ENCODE peak calls at places on chromosomes 7 and 10, in seven cellular contexts. One of them, this sample, is unnamed.

GRCh38 chr7:69457912-69458491 is 140.3 kb upstream of the AUTS2 start:
- DNase-seq in nucleus accumbens: no peak
- DNase-seq in GM12865: no peak
- DNase-seq in T follicular helper cell: no peak
- DNase-seq in T-helper 2 cell: no peak
- DNase-seq in hippocampal formation: no peak
- DNase-seq in GM12891: no peak
- DNase-seq in this sample: peak

GRCh38 chr7:1950623-1951523 is 280.8 kb downstream of the ELFN1 start:
- DNase-seq in nucleus accumbens: no peak
- DNase-seq in GM12865: no peak
- DNase-seq in T follicular helper cell: no peak
- DNase-seq in T-helper 2 cell: no peak
- DNase-seq in hippocampal formation: no peak
- DNase-seq in GM12891: no peak
- DNase-seq in this sample: no peak

GRCh38 chr10:122850705-122851640 is 5.3 kb upstream of the CUZD1 start:
- DNase-seq in nucleus accumbens: no peak
- DNase-seq in GM12865: no peak
- DNase-seq in T follicular helper cell: no peak
- DNase-seq in T-helper 2 cell: no peak
- DNase-seq in hippocampal formation: no peak
- DNase-seq in GM12891: no peak
- DNase-seq in this sample: no peak

GRCh38 chr10:131806646-131807317 is 94.0 kb upstream of the PPP2R2D start:
- DNase-seq in nucleus accumbens: no peak
- DNase-seq in GM12865: no peak
- DNase-seq in T follicular helper cell: no peak
- DNase-seq in T-helper 2 cell: no peak
- DNase-seq in hippocampal formation: no peak
- DNase-seq in GM12891: no peak
- DNase-seq in this sample: no peak

GRCh38 chr10:120782336-120782735 is 68.8 kb upstream of the WDR11 start:
- DNase-seq in nucleus accumbens: no peak
- DNase-seq in GM12865: no peak
- DNase-seq in T follicular helper cell: no peak
- DNase-seq in T-helper 2 cell: no peak
- DNase-seq in hippocampal formation: no peak
- DNase-seq in GM12891: no peak
- DNase-seq in this sample: no peak

GRCh38 chr7:67478066-67478465 is 481.4 kb downstream of the TYW1 start:
- DNase-seq in nucleus accumbens: no peak
- DNase-seq in GM12865: no peak
- DNase-seq in T follicular helper cell: no peak
- DNase-seq in T-helper 2 cell: no peak
- DNase-seq in hippocampal formation: no peak
- DNase-seq in GM12891: no peak
- DNase-seq in this sample: no peak

GRCh38 chr7:12719141-12719919 is 31.9 kb downstream of the ARL4A start:
- DNase-seq in nucleus accumbens: no peak
- DNase-seq in GM12865: no peak
- DNase-seq in T follicular helper cell: no peak
- DNase-seq in T-helper 2 cell: no peak
- DNase-seq in hippocampal formation: no peak
- DNase-seq in GM12891: no peak
- DNase-seq in this sample: no peak

GRCh38 chr10:12097791-12098190 is 29.0 kb downstream of the DHTKD1 start:
- DNase-seq in nucleus accumbens: no peak
- DNase-seq in GM12865: no peak
- DNase-seq in T follicular helper cell: no peak
- DNase-seq in T-helper 2 cell: no peak
- DNase-seq in hippocampal formation: no peak
- DNase-seq in GM12891: no peak
- DNase-seq in this sample: no peak

GRCh38 chr7:8109196-8110022 is 140.8 kb downstream of the GLCCI1 start:
- DNase-seq in nucleus accumbens: no peak
- DNase-seq in GM12865: no peak
- DNase-seq in T follicular helper cell: no peak
- DNase-seq in T-helper 2 cell: no peak
- DNase-seq in hippocampal formation: no peak
- DNase-seq in GM12891: no peak
- DNase-seq in this sample: peak

GRCh38 chr7:23072043-23072442 is 33.5 kb upstream of the KLHL7 start:
- DNase-seq in nucleus accumbens: no peak
- DNase-seq in GM12865: no peak
- DNase-seq in T follicular helper cell: no peak
- DNase-seq in T-helper 2 cell: no peak
- DNase-seq in hippocampal formation: no peak
- DNase-seq in GM12891: no peak
- DNase-seq in this sample: no peak

GRCh38 chr7:80929619-80930018 is 10.8 kb upstream of the SEMA3C start:
- DNase-seq in nucleus accumbens: no peak
- DNase-seq in GM12865: no peak
- DNase-seq in T follicular helper cell: no peak
- DNase-seq in T-helper 2 cell: no peak
- DNase-seq in hippocampal formation: no peak
- DNase-seq in GM12891: no peak
- DNase-seq in this sample: no peak

GRCh38 chr7:20744913-20745587 is 41.6 kb downstream of the SP8 start:
- DNase-seq in nucleus accumbens: no peak
- DNase-seq in GM12865: no peak
- DNase-seq in T follicular helper cell: no peak
- DNase-seq in T-helper 2 cell: no peak
- DNase-seq in hippocampal formation: no peak
- DNase-seq in GM12891: no peak
- DNase-seq in this sample: no peak